ENCODE peak calls at places on chromosome 22, in six cellular contexts. M is GM12878, O is HepG2, K is HCT116, Y is upper lobe of left lung, V is K562. F is an unnamed sample.

GRCh38 chr22:29727248-29727551 is 7.4 kb downstream of the CABP7 start:
- ATAC-seq in K (peak), O (peak), Y (no peak), M (peak), V (peak), F (peak)

GRCh38 chr22:40261783-40262182 is 84.1 kb downstream of the TNRC6B start:
- ATAC-seq in K (no peak), Y (no peak), O (no peak), V (no peak), M (no peak), F (no peak)

GRCh38 chr22:47046411-47047065 is 284.1 kb downstream of the TBC1D22A start:
- ATAC-seq in V (no peak), Y (no peak), O (no peak), M (no peak), K (no peak), F (no peak)

GRCh38 chr22:30080805-30081204 is 541 bp downstream of the HORMAD2 start:
- ATAC-seq in V (no peak), Y (no peak), M (no peak), O (no peak), K (no peak), F (no peak)

GRCh38 chr22:32665676-32666075 is 135.8 kb upstream of the TIMP3 start:
- ATAC-seq in Y (no peak), M (no peak), O (no peak), K (no peak), V (no peak), F (no peak)

GRCh38 chr22:42780070-42780540 is 59.4 kb upstream of the A4GALT start:
- ATAC-seq in V (peak), Y (peak), M (peak), O (peak), K (peak), F (peak)

GRCh38 chr22:39995346-39996252 is 845 bp downstream of the FAM83F start:
- ATAC-seq in O (no peak), V (no peak), M (no peak), Y (peak), K (peak), F (no peak)

GRCh38 chr22:29339381-29340235 is 24.1 kb upstream of the RASL10A start:
- ATAC-seq in O (no peak), Y (no peak), K (no peak), V (no peak), M (no peak), F (no peak)

GRCh38 chr22:23800297-23801237 is 13.8 kb downstream of the SMARCB1 start:
- ATAC-seq in O (no peak), V (no peak), M (peak), Y (no peak), K (no peak), F (no peak)

GRCh38 chr22:28402539-28402938 is 277.1 kb downstream of the TTC28 start:
- ATAC-seq in V (no peak), K (no peak), O (no peak), M (peak), Y (no peak), F (no peak)

GRCh38 chr22:17578129-17578754 is 14.9 kb downstream of the SLC25A18 start:
- ATAC-seq in Y (peak), O (peak), K (no peak), M (no peak), V (no peak), F (peak)

GRCh38 chr22:36900880-36901279 is 12.5 kb upstream of the CSF2RB start:
- ATAC-seq in M (peak), O (no peak), K (no peak), Y (no peak), V (no peak), F (no peak)

GRCh38 chr22:30185129-30185528 is 61.4 kb downstream of the LIF start:
- ATAC-seq in O (no peak), M (no peak), Y (no peak), V (no peak), K (no peak), F (no peak)

GRCh38 chr22:19179472-19180048 is 1.0 kb upstream of the SLC25A1 start:
- ATAC-seq in V (peak), O (peak), K (peak), Y (peak), M (peak), F (peak)

GRCh38 chr22:19177164-19178064 is 1.1 kb downstream of the SLC25A1 start:
- ATAC-seq in O (no peak), V (no peak), Y (no peak), M (no peak), K (no peak), F (no peak)

GRCh38 chr22:19178065-19178658 is 374 bp downstream of the SLC25A1 start:
- ATAC-seq in O (peak), Y (no peak), M (peak), K (peak), V (peak), F (peak)

GRCh38 chr22:19180234-19180633 is 1.7 kb upstream of the SLC25A1 start:
- ATAC-seq in O (no peak), K (no peak), V (no peak), M (no peak), Y (no peak), F (no peak)

GRCh38 chr22:19178659-19179471 is at the start of gene SLC25A1:
- ATAC-seq in K (peak), Y (peak), O (peak), V (peak), M (peak), F (peak)
- TF ChIP-seq POLR2A in K (peak), Y (peak), O (peak), V (no peak), M (peak), F (peak)

GRCh38 chr22:35348703-35349102 is 32.2 kb upstream of the HMOX1 start:
- ATAC-seq in M (no peak), K (no peak), Y (no peak), O (no peak), V (no peak), F (no peak)

GRCh38 chr22:35352214-35353111 is 28.4 kb upstream of the HMOX1 start:
- ATAC-seq in Y (peak), M (peak), O (peak), K (no peak), V (peak), F (peak)

GRCh38 chr22:35349704-35350538 is 31.0 kb upstream of the HMOX1 start:
- ATAC-seq in M (peak), V (no peak), O (no peak), K (no peak), Y (no peak), F (peak)

GRCh38 chr22:35349368-35349703 is 31.6 kb upstream of the HMOX1 start:
- ATAC-seq in O (no peak), V (no peak), M (no peak), K (no peak), Y (no peak), F (no peak)

DNA sequence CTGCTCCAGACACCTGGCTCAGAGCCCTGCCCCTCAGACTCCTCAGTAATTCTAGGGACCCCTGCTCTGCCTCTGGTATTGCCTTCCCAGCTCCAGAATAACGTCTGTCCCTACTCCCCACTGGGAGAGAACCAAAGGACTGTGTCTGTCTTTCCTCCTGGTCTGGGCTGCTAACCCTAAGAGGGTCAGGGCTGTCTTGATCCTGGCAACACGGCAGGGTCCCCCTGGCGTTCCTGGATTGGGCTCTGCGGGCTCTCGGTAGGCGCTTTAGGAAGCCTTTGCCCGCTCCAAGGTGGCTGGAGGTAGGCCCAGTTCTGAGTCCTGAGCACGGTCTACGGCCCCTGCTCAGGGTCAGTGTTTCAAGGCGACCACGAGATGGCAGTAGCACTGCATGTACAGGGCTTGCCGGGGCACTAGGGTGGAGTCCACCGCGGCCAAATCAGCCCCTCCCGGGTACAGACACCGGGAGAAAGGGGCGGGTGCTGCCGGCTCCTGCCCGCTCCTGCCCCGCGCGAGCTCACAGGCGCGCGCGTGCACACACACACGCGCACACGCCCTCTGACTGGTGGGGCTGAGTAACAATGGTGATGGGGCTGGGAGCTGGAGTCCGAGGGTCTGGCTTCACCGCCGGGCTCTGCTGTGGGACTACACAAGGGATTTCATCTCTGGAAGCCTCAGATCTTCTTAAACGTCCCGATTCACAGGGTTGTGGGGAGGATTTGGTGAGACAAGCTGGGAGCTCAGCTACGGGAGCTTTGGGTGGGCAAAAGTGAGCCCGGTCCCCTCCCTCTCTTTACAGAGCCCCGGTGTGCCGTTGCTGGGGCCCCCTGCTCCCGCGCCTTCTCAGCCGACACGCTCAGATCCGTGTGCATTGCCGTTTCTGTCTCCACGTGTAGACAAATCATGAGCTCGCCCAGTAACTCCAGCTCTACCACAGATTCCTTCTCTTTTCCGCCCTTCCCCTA is 30.1 kb upstream of the HMOX1 start:
- ATAC-seq in V (peak), K (peak), M (peak), Y (peak), O (peak), F (peak)
- TF ChIP-seq POLR2AphosphoS5 in V (no peak), K (peak), M (no peak), Y (no peak), O (no peak), F (peak)

DNA sequence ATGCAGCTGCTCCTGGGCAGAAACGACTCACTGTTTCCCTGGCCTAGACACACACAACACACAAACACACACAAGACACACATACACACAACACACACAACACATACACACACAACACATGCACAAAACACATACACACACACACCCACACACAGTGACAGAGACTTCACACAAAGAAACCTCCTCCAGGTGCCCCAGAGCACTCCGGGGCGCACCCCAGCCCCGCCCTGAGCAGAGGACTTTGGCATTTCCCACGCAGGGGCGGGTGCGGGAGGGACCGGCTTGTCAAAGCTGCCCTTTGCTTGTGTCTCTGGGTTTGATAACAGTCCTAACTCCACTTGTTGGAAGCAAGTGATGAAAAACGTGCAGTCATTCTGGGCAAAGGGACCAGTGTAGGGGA is 6.5 kb downstream of the APOBEC3A start:
- ATAC-seq in M (peak), V (peak), K (peak), Y (peak), O (peak), F (no peak)
- TF ChIP-seq POLR2A in M (no peak), V (no peak), K (no peak), Y (no peak), O (no peak), F (no peak)

DNA sequence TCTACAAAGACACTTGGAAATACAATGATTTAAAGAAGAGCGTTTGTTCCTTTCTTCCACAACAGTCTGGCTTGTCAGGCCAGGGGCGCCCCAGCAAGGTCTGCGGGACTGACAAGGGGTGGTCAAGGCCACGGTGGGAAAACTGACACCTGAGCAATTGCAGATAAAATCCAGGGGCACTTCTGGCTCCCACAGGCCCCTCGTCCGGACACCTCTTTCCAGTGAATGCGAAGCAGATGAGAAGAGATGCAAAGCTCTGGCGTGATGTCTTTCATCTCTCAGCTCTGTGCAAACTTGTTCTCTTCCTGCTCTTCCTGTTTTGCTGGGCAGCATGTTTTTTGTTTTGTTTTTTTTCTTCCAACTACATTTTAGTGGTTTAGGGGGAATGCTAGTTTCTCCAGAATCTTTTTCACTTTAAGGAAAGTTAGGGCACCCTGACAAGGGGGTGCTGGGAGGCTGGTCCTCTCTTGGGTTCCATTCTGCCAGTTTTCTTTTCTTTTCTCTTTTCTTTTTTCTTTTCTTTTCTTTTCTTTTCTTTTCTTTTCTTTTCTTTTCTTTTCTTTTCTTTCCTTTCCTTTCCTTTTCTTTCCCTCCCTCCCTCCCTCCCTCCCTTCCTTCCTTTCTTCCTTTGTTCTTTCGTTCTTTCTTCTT is 11.1 kb upstream of the CBX6 start:
- ATAC-seq in O (no peak), M (no peak), Y (no peak), V (no peak), K (no peak), F (no peak)
- TF ChIP-seq POLR2AphosphoS5 in O (no peak), M (no peak), Y (no peak), V (no peak), K (no peak), F (no peak)

GRCh38 chr22:49827853-49828598 is at the start of gene BRD1:
- ATAC-seq in M (peak), K (peak), V (peak), O (peak), Y (peak), F (peak)
- TF ChIP-seq POLR2A in M (no peak), K (peak), V (no peak), O (no peak), Y (peak), F (no peak)

GRCh38 chr22:38317237-38317994 is at the start of gene CSNK1E:
- ATAC-seq in M (peak), O (peak), Y (peak), K (peak), V (peak), F (peak)
- TF ChIP-seq POLR2AphosphoS5 in M (no peak), O (no peak), Y (no peak), K (no peak), V (no peak), F (peak)

DNA sequence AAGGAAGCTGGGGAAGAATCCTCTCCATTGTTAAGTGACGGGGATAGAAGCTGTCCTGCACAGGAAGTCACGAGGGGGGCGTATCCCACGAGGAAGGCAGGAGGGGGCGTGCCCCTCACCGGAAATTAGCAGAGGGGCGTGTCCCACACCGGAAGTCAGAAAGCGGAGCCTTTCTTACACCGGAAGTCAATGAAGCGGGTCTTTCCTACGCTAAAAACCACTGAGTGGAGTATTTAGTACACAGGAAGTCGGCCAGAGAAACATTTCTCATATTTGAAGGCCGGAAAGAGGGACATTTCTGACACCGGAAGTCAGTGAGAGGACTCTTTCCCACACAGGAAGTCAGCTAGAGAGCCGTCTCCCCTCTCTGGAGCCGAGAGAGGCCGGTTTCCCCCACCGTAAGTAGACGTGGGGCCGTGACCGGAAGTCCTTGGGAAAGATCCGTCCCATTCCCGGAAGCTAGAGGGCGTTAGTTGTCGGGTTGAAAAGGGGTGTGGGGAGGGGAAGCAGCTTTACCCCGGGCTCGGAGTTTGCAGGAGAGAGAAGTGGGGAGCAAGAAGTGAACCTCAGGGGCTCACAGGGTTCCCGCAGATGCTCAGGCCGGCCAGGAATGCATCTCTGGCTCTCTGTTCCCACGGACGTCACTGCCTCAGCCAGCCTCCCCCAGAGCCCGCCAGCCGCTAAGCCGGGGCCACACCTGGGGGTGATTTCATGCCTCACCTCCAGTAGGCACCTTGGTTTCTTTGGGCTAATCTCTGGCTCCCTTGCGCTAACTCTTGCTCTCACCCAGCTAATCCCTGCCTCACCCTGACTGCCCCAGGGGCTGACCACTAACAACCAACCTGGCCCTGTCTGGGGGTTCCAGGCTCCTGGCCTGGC is 15.4 kb downstream of the MIAT start:
- ATAC-seq in K (peak), O (peak), V (peak), Y (peak), M (peak), F (peak)
- TF ChIP-seq POLR2A in K (peak), O (peak), V (peak), Y (peak), M (peak), F (peak)

GRCh38 chr22:44700456-44700855 is 1.5 kb upstream of the PRR5 start:
- ATAC-seq in O (no peak), Y (no peak), M (no peak), V (no peak), K (no peak), F (no peak)
- TF ChIP-seq POLR2AphosphoS5 in O (no peak), Y (no peak), M (no peak), V (no peak), K (no peak), F (no peak)